ENCODE peak calls at places on chromosomes 16 and 17, in four cellular contexts. V is prostate gland, I is right lobe of liver, Q is osteoblast. C is an unnamed sample.

GRCh38 chr17:74280093-74280513 is 6.1 kb downstream of the DNAI2 start:
- DNase-seq in V (no peak), I (no peak), Q (no peak), C (peak; percentile 55)

GRCh38 chr16:59274141-59274540 is 540.0 kb upstream of the GOT2 start:
- DNase-seq in V (no peak), I (no peak), Q (peak; percentile 17), C (no peak)

GRCh38 chr17:18039535-18040286 is 503 bp downstream of the GID4 start:
- DNase-seq in V (no peak), I (peak; percentile 60), Q (peak; percentile 84), C (peak; percentile 67)

GRCh38 chr16:89410794-89411309 is 79.5 kb downstream of the ANKRD11 start:
- DNase-seq in V (peak; percentile 91), I (peak; percentile 94), Q (peak; percentile 97), C (peak; percentile 82)

GRCh38 chr17:63960006-63960405 is 12.7 kb downstream of the SCN4A start:
- DNase-seq in V (no peak), I (no peak), Q (peak; percentile 51), C (no peak)

GRCh38 chr17:43878260-43879082 is 28.9 kb downstream of the MPP2 start:
- DNase-seq in V (peak; percentile 49), I (peak; percentile 74), Q (peak; percentile 100), C (peak; percentile 77)

GRCh38 chr16:16915771-16916170 is 536.8 kb downstream of the NPIPA7 start:
- DNase-seq in V (no peak), I (no peak), Q (no peak), C (no peak)

GRCh38 chr16:8950580-8951077 is 13.1 kb downstream of the USP7 start:
- DNase-seq in V (no peak), I (no peak), Q (peak; percentile 73), C (no peak)

GRCh38 chr17:49996495-49997255 is 1.7 kb upstream of the DLX3 start:
- DNase-seq in V (peak; percentile 33), I (peak; percentile 70), Q (peak; percentile 97), C (peak; percentile 77)

GRCh38 chr17:35674552-35674951 is 56.9 kb upstream of the RASL10B start:
- DNase-seq in V (no peak), I (no peak), Q (no peak), C (no peak)

GRCh38 chr17:76527430-76528111 is 9.9 kb downstream of the CYGB start:
- DNase-seq in V (no peak), I (no peak), Q (peak; percentile 96), C (peak; percentile 68)

GRCh38 chr17:76261421-76262215 is 3.5 kb upstream of the UBALD2 start:
- DNase-seq in V (no peak), I (no peak), Q (peak; percentile 98), C (no peak)

GRCh38 chr16:66510298-66510697 is 39.6 kb downstream of the TK2 start:
- DNase-seq in V (no peak), I (no peak), Q (peak; percentile 23), C (no peak)

GRCh38 chr16:71297252-71297651 is 8.1 kb upstream of the CMTR2 start:
- DNase-seq in V (no peak), I (no peak), Q (no peak), C (no peak)

GRCh38 chr17:65656390-65657250 is 95.2 kb upstream of the AXIN2 start:
- DNase-seq in V (no peak), I (no peak), Q (peak; percentile 26), C (no peak)

GRCh38 chr17:78872486-78872885 is 30.5 kb downstream of the CEP295NL start:
- DNase-seq in V (no peak), I (no peak), Q (no peak), C (no peak)

GRCh38 chr16:23223368-23223767 is 40.8 kb downstream of the SCNN1G start:
- DNase-seq in V (no peak), I (no peak), Q (no peak), C (no peak)

GRCh38 chr16:57039148-57039812 is 49.9 kb downstream of the NLRC5 start:
- DNase-seq in V (no peak), I (no peak), Q (peak; percentile 85), C (peak; percentile 62)

GRCh38 chr16:12010388-12011251 is 34.1 kb downstream of the SNX29 start:
- DNase-seq in V (no peak), I (no peak), Q (no peak), C (no peak)

GRCh38 chr17:7060165-7060890 is 16.4 kb upstream of the SLC16A11 start:
- DNase-seq in V (no peak), I (peak; percentile 19), Q (peak; percentile 84), C (no peak)

GRCh38 chr17:33012522-33013033 is 20.9 kb downstream of the SPACA3 start:
- DNase-seq in V (no peak), I (no peak), Q (peak; percentile 96), C (no peak)

GRCh38 chr16:71693168-71693567 is 31.3 kb downstream of the PHLPP2 start:
- DNase-seq in V (no peak), I (no peak), Q (no peak), C (no peak)

GRCh38 chr16:14354561-14355351 is 275.3 kb downstream of the PARN start:
- DNase-seq in V (no peak), I (no peak), Q (no peak), C (no peak)

GRCh38 chr16:81143921-81144471 is 47.8 kb upstream of the GCSH start:
- DNase-seq in V (no peak), I (no peak), Q (no peak), C (no peak)

GRCh38 chr16:68800257-68800875 is 43.0 kb upstream of the TANGO6 start:
- DNase-seq in V (peak; percentile 83), I (no peak), Q (no peak), C (no peak)
- TF ChIP-seq CTCF in V (peak; percentile 71), I (peak; percentile 43), Q (peak; percentile 91), C (peak; percentile 80)

DNA sequence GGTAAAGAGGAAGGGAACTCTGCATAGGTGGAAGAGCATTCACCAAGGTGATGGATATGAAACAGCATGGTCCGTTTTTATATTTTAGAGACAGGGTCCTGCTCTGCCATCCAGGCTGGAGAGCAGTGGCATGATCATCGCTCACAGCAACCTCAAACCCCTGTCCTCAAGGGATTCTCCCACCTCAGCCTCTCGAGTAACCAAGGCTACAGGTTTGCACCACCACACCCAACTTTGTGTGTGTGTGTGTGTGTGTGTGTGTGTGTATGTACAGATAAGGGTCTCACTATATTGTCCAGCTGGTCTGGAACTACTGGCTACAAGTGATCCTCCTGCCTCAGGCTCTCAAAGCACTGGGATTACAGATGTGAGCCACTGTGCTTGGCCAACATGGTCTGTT is 77.5 kb upstream of the NACA2 start:
- DNase-seq in V (no peak), I (no peak), Q (no peak), C (no peak)
- H3K36me3 ChIP-seq in V (no peaks in the 10 kb centered on the region), I (no peaks in the 10 kb centered on the region), Q (no peaks in the 10 kb centered on the region), C (no peaks in the 10 kb centered on the region)

DNA sequence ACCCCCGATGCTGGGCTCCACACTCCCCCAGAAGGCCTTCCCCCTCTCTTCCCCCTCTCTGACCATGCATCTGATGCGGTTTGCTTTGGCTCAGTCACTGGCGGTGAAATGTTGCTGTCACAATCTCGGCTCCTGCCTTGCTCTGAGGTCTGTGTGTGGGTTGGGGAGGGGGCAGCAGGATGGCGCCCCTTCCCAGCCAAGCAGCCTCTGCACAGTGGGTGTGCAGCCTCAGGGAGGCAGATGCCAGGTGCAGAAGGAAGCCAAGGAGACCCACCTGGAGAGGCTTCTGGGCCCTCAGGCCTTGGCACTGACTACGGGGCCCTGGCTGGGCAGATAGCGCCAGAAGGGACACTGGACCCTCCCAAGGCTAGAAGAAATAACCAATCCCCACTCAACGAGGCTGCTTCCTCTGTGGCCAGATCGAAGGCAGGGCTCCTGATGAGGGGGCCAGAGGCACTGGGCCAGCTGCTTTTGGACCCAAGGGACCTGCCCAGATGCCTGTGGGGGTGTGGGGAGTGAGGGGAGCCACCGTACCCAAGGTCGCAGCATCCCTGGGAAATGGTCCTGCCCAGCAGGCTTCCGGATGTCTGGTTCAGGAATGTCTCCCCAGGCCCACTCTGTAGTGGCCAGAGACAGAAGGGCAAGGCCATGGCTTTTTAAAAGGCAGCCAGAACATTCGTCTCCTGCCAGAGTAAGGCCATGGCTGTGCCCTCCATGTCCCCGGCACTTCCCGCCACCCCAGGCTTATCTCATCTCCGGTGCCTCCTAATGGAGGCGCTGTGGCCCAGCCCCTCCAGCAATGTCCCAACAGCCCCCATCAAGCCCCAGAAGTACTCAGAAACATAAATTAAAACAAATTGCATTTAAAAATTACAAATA is 43.4 kb upstream of the SLC38A10 start:
- DNase-seq in V (no peak), I (peak; percentile 63), Q (no peak), C (peak; percentile 45)
- TF ChIP-seq CTCF in V (no peak), I (no peak), Q (no peak), C (no peak)

DNA sequence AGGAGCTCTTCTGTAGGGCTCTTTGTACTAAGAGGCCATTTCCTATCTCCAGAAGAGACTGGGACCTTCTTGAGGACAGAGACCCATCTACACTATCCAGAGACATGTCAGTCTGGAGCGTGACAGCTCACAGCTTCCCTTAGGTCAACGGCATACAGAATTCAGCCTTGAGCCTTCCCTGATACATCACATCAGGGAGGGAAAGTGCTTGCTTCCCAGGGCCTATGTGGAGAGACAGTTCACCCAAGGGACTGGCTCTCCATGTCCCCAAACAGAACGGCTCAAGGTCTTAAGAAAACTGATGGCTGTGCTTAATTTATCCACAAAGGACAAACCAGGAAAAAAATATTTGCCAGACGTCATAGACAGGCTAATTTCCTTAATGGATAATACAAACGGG is 7.7 kb downstream of the CENPV start:
- DNase-seq in V (no peak), I (no peak), Q (no peak), C (no peak)
- H3K36me3 ChIP-seq in V (no peaks in the 10 kb centered on the region), I (peaks cover 17% of the 10 kb centered on the region), Q (peaks cover 19% of the 10 kb centered on the region), C (peaks cover 31% of the 10 kb centered on the region)

GRCh38 chr16:118857-119256 is 19.6 kb downstream of the NPRL3 start:
- DNase-seq in V (no peak), I (no peak), Q (no peak), C (no peak)

GRCh38 chr16:116015-116414 is 22.5 kb downstream of the NPRL3 start:
- DNase-seq in V (no peak), I (peak; percentile 6), Q (no peak), C (no peak)

GRCh38 chr16:119835-120234 is 18.6 kb downstream of the NPRL3 start:
- DNase-seq in V (no peak), I (no peak), Q (no peak), C (no peak)

GRCh38 chr16:122342-122741 is 16.1 kb downstream of the NPRL3 start:
- DNase-seq in V (no peak), I (no peak), Q (no peak), C (no peak)

GRCh38 chr16:117381-118365 is 20.8 kb downstream of the NPRL3 start:
- DNase-seq in V (peak; percentile 34), I (no peak), Q (peak; percentile 89), C (peak; percentile 81)
- TF ChIP-seq CTCF in V (peak; percentile 59), I (peak; percentile 66), Q (peak; percentile 66), C (peak; percentile 76)

GRCh38 chr17:68532826-68533225 is 20.6 kb downstream of the PRKAR1A start:
- DNase-seq in V (no peak), I (no peak), Q (no peak), C (no peak)
- H3K36me3 ChIP-seq in V (peaks cover 14% of the 10 kb centered on the region), I (peaks cover 70% of the 10 kb centered on the region), Q (peaks cover 97% of the 10 kb centered on the region), C (peaks cover 100% of the 10 kb centered on the region)

DNA sequence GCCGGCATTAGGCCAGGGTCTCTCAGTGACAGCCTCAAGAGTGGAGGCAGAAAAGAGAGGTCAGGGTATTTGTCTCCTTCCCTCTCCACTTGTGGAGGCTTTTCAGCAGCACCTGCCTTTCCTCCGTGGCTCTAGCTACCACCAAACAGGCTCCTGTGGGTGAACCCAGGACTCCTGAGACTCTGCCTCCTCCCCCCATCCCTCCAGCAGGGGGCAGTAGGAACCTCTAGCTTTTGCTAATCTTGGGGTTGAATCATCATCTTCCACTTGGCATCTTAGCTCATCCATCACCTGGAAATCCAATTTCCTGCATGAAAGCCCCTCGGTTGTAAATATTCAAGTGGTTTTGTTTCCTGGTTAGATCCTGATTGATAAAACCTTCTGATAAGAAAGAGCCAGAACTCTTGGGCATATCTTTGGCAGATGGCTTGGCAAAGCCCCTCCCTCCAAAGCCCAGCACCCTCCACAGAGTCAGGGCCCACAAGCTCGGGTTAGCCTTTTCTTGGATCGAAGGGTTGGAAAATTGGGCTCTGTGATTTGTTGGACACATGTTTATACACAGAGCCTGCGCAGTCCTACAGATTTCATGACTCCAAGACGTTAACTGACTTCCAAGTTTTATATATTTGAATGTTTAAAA is 322.1 kb downstream of the MAP2K4 start:
- DNase-seq in V (no peak), I (no peak), Q (no peak), C (no peak)
- TF ChIP-seq CTCF in V (peak; percentile 36), I (no peak), Q (peak; percentile 38), C (peak; percentile 45)

C was measured in lower lobe of right lung.